ENCODE peak calls at places on chromosomes 16 and 17, in eight cellular contexts. One of them, this sample, is unnamed.

GRCh38 chr17:58710948-58711552 is 18.6 kb downstream of the RAD51C start:
- DNase-seq in glutamatergic neuron: no peak
- DNase-seq in RWPE1: peak; percentile 17
- DNase-seq in foreskin fibroblast: peak; percentile 41
- DNase-seq in HL-60: peak; percentile 41
- DNase-seq in cardiac muscle cell: peak; percentile 70
- DNase-seq in OCI-LY7: peak; percentile 70
- DNase-seq in colonic mucosa: peak; percentile 42
- DNase-seq in this sample: peak; percentile 34

GRCh38 chr17:38448208-38448776 is 20.0 kb downstream of the ARHGAP23 start:
- DNase-seq in glutamatergic neuron: no peak
- DNase-seq in cardiac muscle cell: no peak
- DNase-seq in OCI-LY7: no peak
- DNase-seq in colonic mucosa: no peak
- DNase-seq in foreskin fibroblast: no peak
- DNase-seq in HL-60: no peak
- DNase-seq in RWPE1: no peak
- DNase-seq in this sample: no peak

GRCh38 chr17:67027031-67027628 is 17.2 kb upstream of the CACNG1 start:
- DNase-seq in glutamatergic neuron: no peak
- DNase-seq in cardiac muscle cell: no peak
- DNase-seq in foreskin fibroblast: peak; percentile 16
- DNase-seq in OCI-LY7: no peak
- DNase-seq in RWPE1: no peak
- DNase-seq in colonic mucosa: no peak
- DNase-seq in HL-60: no peak
- DNase-seq in this sample: peak; percentile 34

GRCh38 chr17:29561541-29562517 is 5.0 kb downstream of the ABHD15 start:
- DNase-seq in colonic mucosa: no peak
- DNase-seq in glutamatergic neuron: no peak
- DNase-seq in foreskin fibroblast: no peak
- DNase-seq in HL-60: peak; percentile 26
- DNase-seq in cardiac muscle cell: no peak
- DNase-seq in RWPE1: no peak
- DNase-seq in OCI-LY7: peak; percentile 61
- DNase-seq in this sample: no peak

GRCh38 chr17:82781894-82782274 is 30.0 kb downstream of the TBCD start:
- DNase-seq in cardiac muscle cell: peak; percentile 88
- DNase-seq in RWPE1: peak; percentile 90
- DNase-seq in OCI-LY7: peak; percentile 92
- DNase-seq in HL-60: peak; percentile 85
- DNase-seq in glutamatergic neuron: peak; percentile 87
- DNase-seq in colonic mucosa: peak; percentile 85
- DNase-seq in foreskin fibroblast: peak; percentile 67
- DNase-seq in this sample: peak; percentile 90

GRCh38 chr17:62601438-62601837 is 26.0 kb upstream of the MRC2 start:
- DNase-seq in RWPE1: no peak
- DNase-seq in colonic mucosa: no peak
- DNase-seq in OCI-LY7: no peak
- DNase-seq in cardiac muscle cell: no peak
- DNase-seq in glutamatergic neuron: no peak
- DNase-seq in HL-60: no peak
- DNase-seq in foreskin fibroblast: no peak
- DNase-seq in this sample: no peak

GRCh38 chr16:66618588-66618987 is 14.1 kb downstream of the CMTM3 start:
- DNase-seq in RWPE1: peak; percentile 88
- DNase-seq in colonic mucosa: no peak
- DNase-seq in cardiac muscle cell: no peak
- DNase-seq in foreskin fibroblast: peak; percentile 95
- DNase-seq in HL-60: no peak
- DNase-seq in glutamatergic neuron: no peak
- DNase-seq in OCI-LY7: no peak
- DNase-seq in this sample: no peak

GRCh38 chr17:58289869-58290268 is 9.1 kb upstream of the MPO start:
- DNase-seq in foreskin fibroblast: no peak
- DNase-seq in colonic mucosa: no peak
- DNase-seq in glutamatergic neuron: no peak
- DNase-seq in OCI-LY7: no peak
- DNase-seq in RWPE1: peak; percentile 45
- DNase-seq in HL-60: peak; percentile 70
- DNase-seq in cardiac muscle cell: no peak
- DNase-seq in this sample: no peak

GRCh38 chr16:66746682-66747081 is 4.7 kb downstream of the DYNC1LI2 start:
- DNase-seq in colonic mucosa: no peak
- DNase-seq in cardiac muscle cell: no peak
- DNase-seq in HL-60: peak; percentile 98
- DNase-seq in glutamatergic neuron: no peak
- DNase-seq in foreskin fibroblast: no peak
- DNase-seq in OCI-LY7: no peak
- DNase-seq in RWPE1: no peak
- DNase-seq in this sample: no peak

GRCh38 chr16:10296956-10297340 is 88.9 kb upstream of the ATF7IP2 start:
- DNase-seq in OCI-LY7: no peak
- DNase-seq in cardiac muscle cell: no peak
- DNase-seq in glutamatergic neuron: no peak
- DNase-seq in RWPE1: no peak
- DNase-seq in HL-60: no peak
- DNase-seq in foreskin fibroblast: no peak
- DNase-seq in colonic mucosa: no peak
- DNase-seq in this sample: no peak

GRCh38 chr16:52549011-52549692 is 2.2 kb upstream of the TOX3 start:
- DNase-seq in HL-60: no peak
- DNase-seq in RWPE1: no peak
- DNase-seq in colonic mucosa: no peak
- DNase-seq in foreskin fibroblast: no peak
- DNase-seq in glutamatergic neuron: no peak
- DNase-seq in OCI-LY7: no peak
- DNase-seq in cardiac muscle cell: peak; percentile 40
- DNase-seq in this sample: no peak

GRCh38 chr16:11174141-11174540 is 81.9 kb downstream of the SOCS1 start:
- DNase-seq in OCI-LY7: no peak
- DNase-seq in cardiac muscle cell: no peak
- DNase-seq in foreskin fibroblast: no peak
- DNase-seq in glutamatergic neuron: no peak
- DNase-seq in colonic mucosa: no peak
- DNase-seq in RWPE1: no peak
- DNase-seq in HL-60: no peak
- DNase-seq in this sample: no peak

GRCh38 chr17:68455756-68456528 is 1.4 kb downstream of the WIPI1 start:
- DNase-seq in foreskin fibroblast: peak; percentile 82
- DNase-seq in cardiac muscle cell: no peak
- DNase-seq in colonic mucosa: no peak
- DNase-seq in glutamatergic neuron: peak; percentile 35
- DNase-seq in HL-60: peak; percentile 61
- DNase-seq in OCI-LY7: no peak
- DNase-seq in RWPE1: peak; percentile 59
- DNase-seq in this sample: peak; percentile 74

GRCh38 chr17:79591695-79592094 is 19.2 kb downstream of the RBFOX3 start:
- DNase-seq in colonic mucosa: no peak
- DNase-seq in foreskin fibroblast: no peak
- DNase-seq in cardiac muscle cell: no peak
- DNase-seq in glutamatergic neuron: no peak
- DNase-seq in RWPE1: no peak
- DNase-seq in HL-60: no peak
- DNase-seq in OCI-LY7: no peak
- DNase-seq in this sample: no peak

GRCh38 chr17:78824240-78824639 is 16.4 kb downstream of the USP36 start:
- DNase-seq in foreskin fibroblast: no peak
- DNase-seq in colonic mucosa: no peak
- DNase-seq in HL-60: no peak
- DNase-seq in RWPE1: no peak
- DNase-seq in cardiac muscle cell: no peak
- DNase-seq in glutamatergic neuron: no peak
- DNase-seq in OCI-LY7: no peak
- DNase-seq in this sample: no peak

GRCh38 chr17:60231691-60232090 is 81.9 kb downstream of the CA4 start:
- DNase-seq in glutamatergic neuron: no peak
- DNase-seq in foreskin fibroblast: peak; percentile 25
- DNase-seq in colonic mucosa: no peak
- DNase-seq in cardiac muscle cell: no peak
- DNase-seq in HL-60: no peak
- DNase-seq in OCI-LY7: no peak
- DNase-seq in RWPE1: no peak
- DNase-seq in this sample: no peak

GRCh38 chr17:83065660-83066542 is 13.5 kb upstream of the METRNL start:
- DNase-seq in glutamatergic neuron: peak; percentile 8
- DNase-seq in RWPE1: no peak
- DNase-seq in foreskin fibroblast: no peak
- DNase-seq in colonic mucosa: peak; percentile 15
- DNase-seq in cardiac muscle cell: no peak
- DNase-seq in OCI-LY7: no peak
- DNase-seq in HL-60: no peak
- DNase-seq in this sample: no peak

GRCh38 chr16:386641-387156 is 4.9 kb upstream of the PGAP6 start:
- DNase-seq in HL-60: no peak
- DNase-seq in foreskin fibroblast: no peak
- DNase-seq in RWPE1: no peak
- DNase-seq in cardiac muscle cell: no peak
- DNase-seq in OCI-LY7: no peak
- DNase-seq in glutamatergic neuron: no peak
- DNase-seq in colonic mucosa: no peak
- DNase-seq in this sample: no peak

GRCh38 chr17:59696682-59697277 is 10.4 kb downstream of the PTRH2 start:
- DNase-seq in colonic mucosa: no peak
- DNase-seq in HL-60: no peak
- DNase-seq in cardiac muscle cell: no peak
- DNase-seq in OCI-LY7: no peak
- DNase-seq in RWPE1: no peak
- DNase-seq in glutamatergic neuron: no peak
- DNase-seq in foreskin fibroblast: no peak
- DNase-seq in this sample: no peak

GRCh38 chr16:35431829-35432663 is 1972.6 kb downstream of the TP53TG3F start:
- DNase-seq in OCI-LY7: peak; percentile 20
- DNase-seq in cardiac muscle cell: no peak
- DNase-seq in foreskin fibroblast: no peak
- DNase-seq in colonic mucosa: no peak
- DNase-seq in RWPE1: no peak
- DNase-seq in glutamatergic neuron: no peak
- DNase-seq in HL-60: peak; percentile 22
- DNase-seq in this sample: peak; percentile 9
- TF ChIP-seq CTCF in OCI-LY7: peak; percentile 80
- TF ChIP-seq CTCF in cardiac muscle cell: no peak
- TF ChIP-seq CTCF in foreskin fibroblast: peak; percentile 16
- TF ChIP-seq CTCF in colonic mucosa: no peak
- TF ChIP-seq CTCF in RWPE1: no peak
- TF ChIP-seq CTCF in glutamatergic neuron: peak; percentile 53
- TF ChIP-seq CTCF in HL-60: peak; percentile 98
- TF ChIP-seq CTCF in this sample: peak; percentile 65

DNA sequence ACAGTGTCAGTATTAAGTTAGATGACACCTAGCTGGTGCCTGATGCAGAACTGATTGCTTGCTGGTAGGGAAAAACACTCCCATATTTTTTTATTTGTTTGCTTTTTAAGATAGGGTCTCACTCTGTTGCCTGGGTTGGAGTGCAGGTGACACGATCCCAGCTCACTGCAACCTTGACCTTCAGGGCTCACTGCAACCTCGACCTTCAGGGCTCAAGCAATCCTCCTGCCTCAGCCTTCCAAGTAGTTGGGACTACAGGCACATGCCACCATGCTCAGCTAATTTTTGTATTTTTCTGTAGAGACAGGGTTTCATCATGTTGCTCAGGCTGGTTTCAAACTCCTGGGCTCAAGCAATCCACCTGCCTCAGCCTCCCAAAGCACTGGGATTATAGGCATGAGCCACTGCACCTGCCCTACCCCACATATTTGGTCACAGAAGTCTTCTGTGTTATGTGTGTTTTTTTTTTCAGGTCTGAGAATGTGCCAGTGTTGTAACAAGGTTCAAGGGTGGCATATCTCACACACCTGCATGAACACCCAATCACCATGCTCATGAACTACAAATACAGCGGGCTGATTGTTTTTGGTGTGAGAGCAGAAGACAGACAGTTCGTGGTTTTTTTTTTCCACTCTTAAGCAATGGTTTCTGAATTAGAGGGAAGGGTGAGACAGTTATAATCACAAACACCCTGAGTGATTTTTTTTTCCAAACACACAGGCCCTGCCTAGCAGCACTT is 22.8 kb downstream of the SPAG9 start:
- DNase-seq in colonic mucosa: peak; percentile 41
- DNase-seq in RWPE1: no peak
- DNase-seq in foreskin fibroblast: no peak
- DNase-seq in HL-60: peak; percentile 16
- DNase-seq in OCI-LY7: peak; percentile 21
- DNase-seq in cardiac muscle cell: no peak
- DNase-seq in glutamatergic neuron: no peak
- DNase-seq in this sample: no peak
- TF ChIP-seq CTCF in colonic mucosa: no peak
- TF ChIP-seq CTCF in RWPE1: no peak
- TF ChIP-seq CTCF in foreskin fibroblast: no peak
- TF ChIP-seq CTCF in HL-60: no peak
- TF ChIP-seq CTCF in OCI-LY7: no peak
- TF ChIP-seq CTCF in cardiac muscle cell: no peak
- TF ChIP-seq CTCF in glutamatergic neuron: no peak
- TF ChIP-seq CTCF in this sample: no peak

GRCh38 chr16:27239026-27239425 is 29.5 kb downstream of the NSMCE1 start:
- DNase-seq in colonic mucosa: no peak
- DNase-seq in glutamatergic neuron: no peak
- DNase-seq in cardiac muscle cell: no peak
- DNase-seq in foreskin fibroblast: no peak
- DNase-seq in RWPE1: no peak
- DNase-seq in OCI-LY7: no peak
- DNase-seq in HL-60: no peak
- DNase-seq in this sample: no peak

GRCh38 chr16:27236635-27237228 is 31.8 kb downstream of the NSMCE1 start:
- DNase-seq in glutamatergic neuron: no peak
- DNase-seq in HL-60: no peak
- DNase-seq in RWPE1: no peak
- DNase-seq in OCI-LY7: no peak
- DNase-seq in colonic mucosa: no peak
- DNase-seq in cardiac muscle cell: no peak
- DNase-seq in foreskin fibroblast: no peak
- DNase-seq in this sample: no peak

GRCh38 chr16:27237229-27238015 is 31.1 kb downstream of the NSMCE1 start:
- DNase-seq in glutamatergic neuron: no peak
- DNase-seq in foreskin fibroblast: no peak
- DNase-seq in OCI-LY7: peak; percentile 53
- DNase-seq in RWPE1: no peak
- DNase-seq in colonic mucosa: no peak
- DNase-seq in cardiac muscle cell: no peak
- DNase-seq in HL-60: peak; percentile 67
- DNase-seq in this sample: no peak

GRCh38 chr16:27238591-27238990 is 30.0 kb downstream of the NSMCE1 start:
- DNase-seq in HL-60: no peak
- DNase-seq in cardiac muscle cell: no peak
- DNase-seq in colonic mucosa: no peak
- DNase-seq in foreskin fibroblast: no peak
- DNase-seq in OCI-LY7: no peak
- DNase-seq in RWPE1: no peak
- DNase-seq in glutamatergic neuron: no peak
- DNase-seq in this sample: no peak

GRCh38 chr16:27238016-27238587 is 30.5 kb downstream of the NSMCE1 start:
- DNase-seq in glutamatergic neuron: no peak
- DNase-seq in colonic mucosa: peak; percentile 83
- DNase-seq in foreskin fibroblast: no peak
- DNase-seq in RWPE1: no peak
- DNase-seq in OCI-LY7: peak; percentile 23
- DNase-seq in cardiac muscle cell: no peak
- DNase-seq in HL-60: peak; percentile 42
- DNase-seq in this sample: no peak
- TF ChIP-seq CTCF in glutamatergic neuron: no peak
- TF ChIP-seq CTCF in colonic mucosa: no peak
- TF ChIP-seq CTCF in foreskin fibroblast: no peak
- TF ChIP-seq CTCF in RWPE1: no peak
- TF ChIP-seq CTCF in OCI-LY7: no peak
- TF ChIP-seq CTCF in cardiac muscle cell: no peak
- TF ChIP-seq CTCF in HL-60: no peak
- TF ChIP-seq CTCF in this sample: no peak

GRCh38 chr17:75046583-75047289 is at the start of the genes ATP5PD and KCTD2:
- DNase-seq in glutamatergic neuron: peak; percentile 94
- DNase-seq in foreskin fibroblast: peak; percentile 96
- DNase-seq in RWPE1: peak; percentile 98
- DNase-seq in HL-60: peak; percentile 97
- DNase-seq in colonic mucosa: peak; percentile 96
- DNase-seq in cardiac muscle cell: peak; percentile 97
- DNase-seq in OCI-LY7: peak; percentile 99
- DNase-seq in this sample: peak; percentile 96
- TF ChIP-seq CTCF in glutamatergic neuron: no peak
- TF ChIP-seq CTCF in foreskin fibroblast: no peak
- TF ChIP-seq CTCF in RWPE1: no peak
- TF ChIP-seq CTCF in HL-60: no peak
- TF ChIP-seq CTCF in colonic mucosa: no peak
- TF ChIP-seq CTCF in cardiac muscle cell: no peak
- TF ChIP-seq CTCF in OCI-LY7: peak; percentile 15
- TF ChIP-seq CTCF in this sample: no peak